ENCODE peak calls at places on chromosomes 13 and 19, in seven cellular contexts. W is MV-4-11, Y is T follicular helper cell, N is GM12865, I is astrocyte of the hippocampus, X is neural progenitor cell, U is hypothalamus. V is an unnamed sample.

GRCh38 chr13:113546571-113547247 is 37.8 kb upstream of the TFDP1 start:
- DNase-seq in N (no peak), Y (no peak), X (no peak), I (peak), W (no peak), U (no peak), V (no peak)

GRCh38 chr19:41932259-41933130 is 4.2 kb upstream of the ERFL start:
- DNase-seq in W (no peak), X (no peak), Y (no peak), I (no peak), N (no peak), U (no peak), V (no peak)

GRCh38 chr19:1558552-1558951 is 9.6 kb downstream of the MEX3D start:
- DNase-seq in U (no peak), W (no peak), I (no peak), X (no peak), N (no peak), Y (no peak), V (no peak)

GRCh38 chr13:76522083-76522755 is 364.0 kb downstream of the KCTD12 start:
- DNase-seq in N (no peak), X (no peak), I (peak), Y (no peak), U (no peak), W (no peak), V (no peak)

GRCh38 chr19:41886761-41887710 is 4.1 kb downstream of the ARHGEF1 start:
- DNase-seq in U (no peak), N (peak), I (no peak), X (no peak), W (no peak), Y (peak), V (no peak)

GRCh38 chr13:42384265-42384664 is 112.3 kb downstream of the AKAP11 start:
- DNase-seq in Y (no peak), I (no peak), X (no peak), U (no peak), W (no peak), N (no peak), V (no peak)

GRCh38 chr13:45180713-45181601 is 19.9 kb downstream of the KCTD4 start:
- DNase-seq in X (no peak), U (no peak), N (no peak), W (no peak), I (no peak), Y (no peak), V (no peak)

GRCh38 chr13:113544896-113545295 is 39.7 kb upstream of the TFDP1 start:
- DNase-seq in Y (no peak), W (no peak), X (no peak), I (no peak), N (no peak), U (no peak), V (no peak)

GRCh38 chr13:36212789-36213188 is 1.6 kb downstream of the SOHLH2 start:
- DNase-seq in Y (no peak), X (peak), U (no peak), W (no peak), I (no peak), N (no peak), V (no peak)

GRCh38 chr19:56294557-56294956 is 20.1 kb downstream of the ZSCAN5A start:
- DNase-seq in N (no peak), U (peak), W (no peak), X (peak), I (peak), Y (no peak), V (no peak)

GRCh38 chr19:38685666-38686529 is 38.4 kb downstream of the ACTN4 start:
- DNase-seq in U (no peak), Y (no peak), W (peak), N (peak), I (peak), X (peak), V (peak)

GRCh38 chr13:112248406-112248760 is 127.8 kb upstream of the SPACA7 start:
- DNase-seq in X (no peak), W (no peak), I (no peak), Y (no peak), U (no peak), N (no peak), V (no peak)

GRCh38 chr19:18759435-18760426 is 31.4 kb downstream of the COMP start:
- DNase-seq in X (no peak), W (no peak), I (no peak), N (no peak), Y (no peak), U (no peak), V (no peak)

GRCh38 chr19:29800086-29800825 is 11.5 kb upstream of the CCNE1 start:
- DNase-seq in W (no peak), U (no peak), Y (no peak), X (no peak), I (no peak), N (no peak), V (no peak)

GRCh38 chr19:19540707-19541515 is 2.8 kb downstream of the CILP2 start:
- DNase-seq in X (peak), I (peak), Y (peak), W (no peak), N (peak), U (no peak), V (no peak)

GRCh38 chr13:103349664-103350063 is 283.4 kb upstream of the SLC10A2 start:
- DNase-seq in N (no peak), U (no peak), X (no peak), W (no peak), Y (no peak), I (no peak), V (no peak)

GRCh38 chr19:11091343-11092153 is 2.3 kb downstream of the LDLR start:
- DNase-seq in I (peak), Y (peak), U (no peak), W (peak), X (no peak), N (peak), V (no peak)

GRCh38 chr19:12721656-12722565 is 1.8 kb downstream of the TNPO2 start:
- DNase-seq in X (peak), N (peak), W (no peak), I (peak), Y (peak), U (no peak), V (peak)

GRCh38 chr19:4327877-4328242 is 10.8 kb downstream of the STAP2 start:
- DNase-seq in X (no peak), I (no peak), U (no peak), N (no peak), Y (no peak), W (no peak), V (no peak)

V was measured in MM.1S.